ENCODE peak calls at places on chromosomes 7 and 10, in eight cellular contexts. X is GM23248, J is NCI-H2227 treated with DMSO at 0.1 percent for 48 hours, C is fibroblast of mammary gland, E is SK-MEL-5, S is Panc1, O is Calu3, Q is NCI-H1092 treated with DMSO at 0.1 percent for 48 hours. V is an unnamed sample.

GRCh38 chr7:50261593-50261992 is 42.9 kb upstream of the IKZF1 start:
- DNase-seq in S (no peak), C (no peak), X (no peak), E (no peak), O (no peak), Q (no peak), J (no peak), V (no peak)

GRCh38 chr7:133679977-133680376 is 427.1 kb downstream of the EXOC4 start:
- DNase-seq in O (no peak), X (no peak), C (no peak), S (no peak), E (no peak), Q (no peak), J (no peak), V (no peak)

GRCh38 chr7:101859411-101860106 is 42.1 kb downstream of the CUX1 start:
- DNase-seq in S (no peak), C (peak), X (peak), J (no peak), O (no peak), E (no peak), Q (no peak), V (no peak)

GRCh38 chr7:66426332-66426731 is 202.3 kb upstream of the KCTD7 start:
- DNase-seq in C (no peak), J (no peak), X (no peak), O (no peak), E (no peak), Q (no peak), S (no peak), V (no peak)

GRCh38 chr7:70400829-70401380 is 731.0 kb upstream of the GALNT17 start:
- DNase-seq in Q (no peak), S (no peak), E (no peak), J (no peak), X (no peak), C (no peak), O (no peak), V (no peak)

GRCh38 chr10:69861251-69862240 is 59.8 kb downstream of the COL13A1 start:
- DNase-seq in E (peak), X (peak), C (peak), O (peak), J (no peak), S (peak), Q (peak), V (no peak)

GRCh38 chr10:78910476-78910875 is 158.3 kb upstream of the ZMIZ1 start:
- DNase-seq in E (no peak), O (no peak), J (no peak), S (no peak), Q (no peak), C (no peak), X (no peak), V (no peak)

GRCh38 chr7:108402865-108403264 is 53.4 kb downstream of the NRCAM start:
- DNase-seq in O (no peak), S (no peak), Q (no peak), X (peak), C (peak), E (no peak), J (no peak), V (no peak)

GRCh38 chr10:18140149-18140956 is at the start of gene CACNB2:
- DNase-seq in X (peak), E (no peak), J (no peak), C (peak), S (no peak), Q (peak), O (no peak), V (no peak)

GRCh38 chr7:157271991-157272324 is 64.8 kb upstream of the DNAJB6 start:
- DNase-seq in O (no peak), S (no peak), J (no peak), E (peak), C (peak), Q (peak), X (peak), V (no peak)

GRCh38 chr7:156151658-156152057 is 339.4 kb upstream of the SHH start:
- DNase-seq in O (no peak), S (no peak), C (no peak), Q (no peak), X (no peak), J (no peak), E (no peak), V (no peak)

GRCh38 chr7:35799846-35800717 is 775 bp upstream of the SEPTIN7 start:
- DNase-seq in S (no peak), X (peak), O (peak), C (peak), Q (peak), J (peak), E (peak), V (peak)

GRCh38 chr7:20329389-20330175 is 1.1 kb upstream of the ITGB8 start:
- DNase-seq in S (no peak), O (peak), X (peak), J (peak), Q (peak), E (peak), C (peak), V (peak)

GRCh38 chr7:155459867-155460461 is 2.0 kb downstream of the EN2 start:
- DNase-seq in C (no peak), J (no peak), O (no peak), E (no peak), X (no peak), Q (no peak), S (no peak), V (no peak)

GRCh38 chr10:89710748-89711147 is 9.4 kb downstream of the KIF20B start:
- DNase-seq in Q (no peak), S (no peak), J (no peak), C (no peak), X (no peak), E (peak), O (no peak), V (peak)

GRCh38 chr10:76922666-76923065 is 714.9 kb downstream of the KCNMA1 start:
- DNase-seq in S (no peak), C (peak), O (no peak), X (peak), E (no peak), Q (no peak), J (no peak), V (no peak)

GRCh38 chr7:69837387-69838068 is 239.3 kb downstream of the AUTS2 start:
- DNase-seq in X (peak), Q (peak), O (no peak), C (peak), J (peak), S (no peak), E (no peak), V (no peak)

GRCh38 chr10:2978111-2978510 is 89.2 kb upstream of the PFKP start:
- DNase-seq in X (peak), Q (peak), C (peak), S (peak), J (peak), O (no peak), E (peak), V (peak)